ENCODE peak calls at places on chromosomes 13 and 19, in nine cellular contexts. R, U, I, K, D, Z, Y, V and E are unnamed samples.

GRCh38 chr13:84362777-84363176 is 480.5 kb upstream of the SLITRK1 start:
- DNase-seq in R (no peak), U (no peak), I (no peak), K (no peak), D (no peak), Z (no peak), Y (no peak), V (no peak), E (no peak)

GRCh38 chr13:44106231-44107152 is 226.8 kb downstream of the LACC1 start:
- DNase-seq in R (no peak), U (no peak), I (no peak), K (no peak), D (no peak), Z (no peak), Y (no peak), V (no peak), E (no peak)

GRCh38 chr19:6556480-6556879 is 25.7 kb downstream of the TNFSF9 start:
- DNase-seq in R (no peak), U (no peak), I (no peak), K (no peak), D (no peak), Z (peak; percentile 43), Y (no peak), V (no peak), E (no peak)

GRCh38 chr13:99439850-99440604 is 61.2 kb upstream of the TM9SF2 start:
- DNase-seq in R (no peak), U (no peak), I (no peak), K (no peak), D (no peak), Z (no peak), Y (no peak), V (no peak), E (no peak)

GRCh38 chr19:33201473-33201872 is 7.3 kb downstream of the LRP3 start:
- DNase-seq in R (no peak), U (no peak), I (no peak), K (no peak), D (no peak), Z (no peak), Y (no peak), V (no peak), E (no peak)

GRCh38 chr19:16153582-16154336 is 10.3 kb downstream of the HSH2D start:
- DNase-seq in R (no peak), U (peak; percentile 29), I (no peak), K (no peak), D (peak; percentile 36), Z (no peak), Y (no peak), V (no peak), E (no peak)

GRCh38 chr13:113846639-113847318 is 17.1 kb downstream of the GAS6 start:
- DNase-seq in R (no peak), U (no peak), I (no peak), K (peak; percentile 27), D (no peak), Z (no peak), Y (no peak), V (peak; percentile 9), E (no peak)

GRCh38 chr19:29665826-29666633 is 769 bp downstream of the PLEKHF1 start:
- DNase-seq in R (no peak), U (no peak), I (no peak), K (peak; percentile 52), D (no peak), Z (no peak), Y (no peak), V (no peak), E (no peak)

GRCh38 chr19:19256072-19256969 is 16.8 kb downstream of the TM6SF2 start:
- DNase-seq in R (no peak), U (no peak), I (no peak), K (no peak), D (no peak), Z (no peak), Y (no peak), V (no peak), E (no peak)

GRCh38 chr13:39411501-39411900 is 191.5 kb downstream of the LHFPL6 start:
- DNase-seq in R (no peak), U (no peak), I (no peak), K (no peak), D (no peak), Z (no peak), Y (no peak), V (no peak), E (no peak)

GRCh38 chr19:14078406-14078805 is 5.8 kb downstream of the MISP3 start:
- DNase-seq in R (no peak), U (no peak), I (no peak), K (no peak), D (no peak), Z (no peak), Y (no peak), V (no peak), E (no peak)

GRCh38 chr13:50119593-50119992 is 104.3 kb downstream of the KCNRG start:
- DNase-seq in R (no peak), U (no peak), I (no peak), K (no peak), D (no peak), Z (no peak), Y (no peak), V (no peak), E (no peak)

GRCh38 chr13:113969973-113970611 is 3.8 kb downstream of the C13orf46 start:
- DNase-seq in R (peak; percentile 64), U (peak; percentile 73), I (peak; percentile 1), K (peak; percentile 85), D (no peak), Z (no peak), Y (no peak), V (no peak), E (peak; percentile 81)

GRCh38 chr19:6023085-6023682 is 45.2 kb upstream of the RANBP3 start:
- DNase-seq in R (no peak), U (no peak), I (no peak), K (no peak), D (no peak), Z (no peak), Y (no peak), V (no peak), E (no peak)

GRCh38 chr13:76829572-76830327 is 56.5 kb downstream of the KCTD12 start:
- DNase-seq in R (no peak), U (peak; percentile 42), I (no peak), K (no peak), D (no peak), Z (no peak), Y (no peak), V (no peak), E (no peak)

GRCh38 chr19:40932008-40932959 is 50.3 kb upstream of the CYP2A7 start:
- DNase-seq in R (no peak), U (no peak), I (no peak), K (no peak), D (no peak), Z (no peak), Y (no peak), V (peak; percentile 18), E (no peak)

GRCh38 chr19:6100284-6100915 is 9.9 kb downstream of the RFX2 start:
- DNase-seq in R (no peak), U (no peak), I (no peak), K (no peak), D (no peak), Z (no peak), Y (no peak), V (peak; percentile 43), E (no peak)